ENCODE peak calls at places on chromosome 9, in six cellular contexts. E is HTR-8/SVneo; V is fibroblast of pulmonary artery; B is ACHN; Q is ovary; U is stimulated activated CD4-positive, alpha-beta T cell treated with anti-CD3 and anti-CD28 coated beads, Interleukin-15, amount 100 ng/mL, for 1 hour. G is an unnamed sample.
A peak's percentile ranks its signal among the peaks of the same experiment; 100 is the strongest.

GRCh38 chr9:126411225-126411947 is 84.8 kb downstream of the MVB12B start:
- DNase-seq in B (no peak), E (no peak), U (no peak), V (no peak), Q (no peak), G (no peak)

GRCh38 chr9:86082870-86083269 is 16.5 kb downstream of the GOLM1 start:
- DNase-seq in Q (no peak), U (no peak), B (no peak), E (no peak), V (no peak), G (no peak)

GRCh38 chr9:134233022-134233421 is 68.7 kb upstream of the RNU6ATAC start:
- DNase-seq in E (no peak), U (no peak), V (no peak), B (no peak), Q (peak; percentile 18), G (no peak)

GRCh38 chr9:69519470-69520240 is 152.5 kb downstream of the APBA1 start:
- DNase-seq in E (no peak), U (no peak), B (no peak), V (no peak), Q (no peak), G (no peak)

GRCh38 chr9:94472766-94473165 is 82.1 kb upstream of the PCAT7 start:
- DNase-seq in E (no peak), B (no peak), U (no peak), V (peak; percentile 25), Q (no peak), G (peak; percentile 24)

GRCh38 chr9:108664309-108665255 is 191.2 kb downstream of the ACTL7B start:
- DNase-seq in U (no peak), Q (no peak), B (no peak), V (no peak), E (no peak), G (no peak)

GRCh38 chr9:113674436-113674835 is 201.7 kb upstream of the ZNF618 start:
- DNase-seq in U (no peak), E (no peak), B (no peak), Q (no peak), V (peak; percentile 58), G (peak; percentile 67)

GRCh38 chr9:134730011-134730760 is 88.6 kb downstream of the COL5A1 start:
- DNase-seq in Q (peak; percentile 67), V (no peak), B (no peak), U (no peak), E (no peak), G (no peak)

GRCh38 chr9:106896695-106897094 is 33.7 kb downstream of the ZNF462 start:
- DNase-seq in V (no peak), U (no peak), B (no peak), Q (no peak), E (no peak), G (no peak)

GRCh38 chr9:34139477-34140146 is 13.1 kb upstream of the DCAF12 start:
- DNase-seq in E (peak; percentile 45), V (peak; percentile 97), Q (peak; percentile 72), U (no peak), B (peak; percentile 68), G (peak; percentile 96)

GRCh38 chr9:136051568-136052432 is 43.3 kb downstream of the NACC2 start:
- DNase-seq in U (no peak), E (peak; percentile 86), Q (no peak), V (peak; percentile 91), B (peak; percentile 89), G (peak; percentile 98)

GRCh38 chr9:119005162-119005561 is 364.1 kb downstream of the BRINP1 start:
- DNase-seq in V (no peak), E (no peak), U (no peak), B (peak; percentile 84), Q (no peak), G (no peak)

GRCh38 chr9:83281306-83282255 is 218.6 kb upstream of the RASEF start:
- DNase-seq in U (no peak), E (no peak), Q (no peak), V (peak; percentile 49), B (peak; percentile 64), G (peak; percentile 8)

GRCh38 chr9:127721391-127721821 is 5.5 kb downstream of the TTC16 start:
- DNase-seq in E (no peak), B (no peak), V (no peak), U (no peak), Q (no peak), G (no peak)